ENCODE peak calls at places on chromosomes 11 and 22, in nine cellular contexts. L is spleen, V is MM.1S, E is A549, C is mammary epithelial cell, R is left ventricle myocardium inferior, Z is ovary, W is IMR-90, Q is transverse colon. P is an unnamed sample.

GRCh38 chr11:56905936-56906335 is 82.8 kb upstream of the OR5AK2 start:
- DNase-seq in L (no peak), V (no peak), E (no peak), C (peak), R (no peak), Z (no peak), W (no peak), Q (no peak), P (no peak)

GRCh38 chr11:131246156-131246555 is 124.3 kb upstream of the NTM start:
- DNase-seq in L (no peak), V (no peak), E (no peak), C (no peak), R (no peak), Z (no peak), W (no peak), Q (no peak), P (no peak)

GRCh38 chr11:75524576-75525432 is 937 bp downstream of the GDPD5 start:
- DNase-seq in L (peak), V (no peak), E (peak), C (no peak), R (no peak), Z (no peak), W (peak), Q (peak), P (no peak)

GRCh38 chr11:45948341-45948740 is 25.9 kb downstream of the LARGE2 start:
- DNase-seq in L (no peak), V (no peak), E (no peak), C (no peak), R (no peak), Z (no peak), W (no peak), Q (no peak), P (peak)

GRCh38 chr11:83033972-83034672 is 37.6 kb downstream of the RAB30 start:
- DNase-seq in L (no peak), V (peak), E (no peak), C (peak), R (peak), Z (peak), W (peak), Q (peak), P (peak)

GRCh38 chr11:127674754-127675153 is 674.2 kb upstream of the KIRREL3 start:
- DNase-seq in L (no peak), V (no peak), E (no peak), C (no peak), R (no peak), Z (no peak), W (no peak), Q (no peak), P (no peak)

GRCh38 chr11:106400949-106401545 is 323.6 kb downstream of the AASDHPPT start:
- DNase-seq in L (no peak), V (no peak), E (no peak), C (no peak), R (no peak), Z (no peak), W (peak), Q (no peak), P (no peak)

GRCh38 chr11:72642815-72643511 is 31.3 kb downstream of the PDE2A start:
- DNase-seq in L (peak), V (peak), E (peak), C (no peak), R (peak), Z (peak), W (peak), Q (peak), P (peak)

GRCh38 chr22:50475652-50476002 is 792 bp upstream of the SBF1 start:
- DNase-seq in L (no peak), V (no peak), E (no peak), C (no peak), R (no peak), Z (no peak), W (no peak), Q (no peak), P (no peak)
- H3K4me3 ChIP-seq in L (peak), V (peak), E (peak), C (peak), R (peak), Z (no peak), W (no peak), Q (no peak), P (peak)

GRCh38 chr11:68457898-68458249 is 2.7 kb upstream of the PPP6R3 start:
- DNase-seq in L (peak), V (no peak), E (no peak), C (no peak), R (no peak), Z (no peak), W (no peak), Q (peak), P (no peak)

GRCh38 chr11:68459886-68460740 is 439 bp upstream of the PPP6R3 start:
- DNase-seq in L (peak), V (peak), E (peak), C (peak), R (peak), Z (peak), W (peak), Q (peak), P (peak)

GRCh38 chr11:68454767-68455166 is 5.8 kb upstream of the PPP6R3 start:
- DNase-seq in L (peak), V (no peak), E (no peak), C (no peak), R (no peak), Z (no peak), W (no peak), Q (no peak), P (peak)

GRCh38 chr11:68457214-68457897 is 3.2 kb upstream of the PPP6R3 start:
- DNase-seq in L (no peak), V (no peak), E (no peak), C (no peak), R (no peak), Z (no peak), W (no peak), Q (no peak), P (no peak)

DNA sequence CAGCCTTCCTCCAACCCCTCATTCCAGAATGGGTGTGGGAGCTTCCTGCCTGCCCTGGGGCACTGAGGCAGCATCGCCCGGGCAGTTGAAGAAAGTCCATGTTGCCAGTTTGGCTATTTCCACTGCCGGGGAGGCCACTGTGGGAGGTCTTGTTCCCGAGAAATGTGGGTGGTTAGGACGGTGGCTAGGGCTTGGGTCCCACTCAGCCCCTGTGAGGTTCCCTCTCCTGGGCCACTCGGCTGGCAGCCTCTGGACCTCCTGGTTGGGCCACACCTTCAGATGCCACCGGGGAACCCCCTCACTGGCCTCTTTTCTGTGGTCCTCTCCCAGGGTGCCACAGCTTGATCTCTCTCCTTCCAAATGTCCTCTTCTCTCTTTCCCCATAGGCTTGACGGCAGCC is 5.1 kb upstream of the PPP6R3 start:
- DNase-seq in L (peak), V (no peak), E (no peak), C (no peak), R (no peak), Z (no peak), W (no peak), Q (no peak), P (no peak)
- H3K27ac ChIP-seq in L (no peak), V (no peak), E (no peak), C (no peak), R (no peak), Z (no peak), W (no peak), Q (no peak), P (no peak)

GRCh38 chr11:133153031-133153430 is 379.3 kb downstream of the OPCML start:
- DNase-seq in L (no peak), V (no peak), E (no peak), C (no peak), R (no peak), Z (no peak), W (no peak), Q (no peak), P (peak)

GRCh38 chr11:133160754-133161153 is 371.5 kb downstream of the OPCML start:
- DNase-seq in L (no peak), V (no peak), E (no peak), C (no peak), R (no peak), Z (no peak), W (no peak), Q (no peak), P (no peak)

GRCh38 chr11:133162228-133162627 is 370.1 kb downstream of the OPCML start:
- DNase-seq in L (no peak), V (no peak), E (no peak), C (no peak), R (no peak), Z (no peak), W (no peak), Q (peak), P (no peak)

DNA sequence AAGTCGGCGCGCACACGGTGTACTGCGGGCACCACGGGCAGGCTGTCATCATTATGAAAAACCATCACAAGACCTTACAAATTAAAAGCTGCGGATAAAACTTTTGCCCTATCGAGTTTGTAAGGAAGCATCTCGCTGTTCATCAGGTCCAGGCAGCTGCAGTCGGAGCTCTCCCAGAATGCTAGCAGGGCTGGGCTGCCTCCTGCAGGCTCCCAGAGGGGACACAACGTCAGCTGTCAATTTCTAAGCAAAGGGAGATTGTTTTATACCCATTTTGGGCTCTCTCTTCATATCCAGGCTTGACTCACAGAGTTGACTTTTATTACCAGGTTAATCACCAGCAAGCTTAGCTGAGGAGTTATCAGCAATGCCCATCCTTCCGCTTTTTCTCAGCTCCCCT is 375.1 kb downstream of the OPCML start:
- DNase-seq in L (no peak), V (no peak), E (no peak), C (no peak), R (no peak), Z (no peak), W (no peak), Q (no peak), P (peak)
- TF ChIP-seq CTCF in L (no peak), V (peak), E (no peak), C (no peak), R (peak), Z (no peak), W (no peak), Q (no peak), P (peak)

GRCh38 chr11:78192911-78193341 is 4.2 kb downstream of the USP35 start:
- DNase-seq in L (peak), V (no peak), E (no peak), C (no peak), R (no peak), Z (no peak), W (no peak), Q (no peak), P (no peak)

GRCh38 chr11:78192223-78192719 is 3.6 kb downstream of the USP35 start:
- DNase-seq in L (peak), V (no peak), E (no peak), C (no peak), R (no peak), Z (no peak), W (no peak), Q (no peak), P (no peak)

GRCh38 chr11:78189851-78190250 is 1.1 kb downstream of the USP35 start:
- DNase-seq in L (peak), V (no peak), E (no peak), C (no peak), R (no peak), Z (no peak), W (no peak), Q (no peak), P (no peak)

GRCh38 chr11:78190374-78190773 is 1.7 kb downstream of the USP35 start:
- DNase-seq in L (peak), V (no peak), E (no peak), C (no peak), R (no peak), Z (no peak), W (no peak), Q (no peak), P (no peak)

GRCh38 chr11:78190871-78191538 is 2.3 kb downstream of the USP35 start:
- DNase-seq in L (peak), V (no peak), E (no peak), C (no peak), R (no peak), Z (no peak), W (no peak), Q (no peak), P (no peak)
- H3K4me3 ChIP-seq in L (no peak), V (no peak), E (no peak), C (no peak), R (no peak), Z (no peak), W (no peak), Q (no peak), P (no peak)

DNA sequence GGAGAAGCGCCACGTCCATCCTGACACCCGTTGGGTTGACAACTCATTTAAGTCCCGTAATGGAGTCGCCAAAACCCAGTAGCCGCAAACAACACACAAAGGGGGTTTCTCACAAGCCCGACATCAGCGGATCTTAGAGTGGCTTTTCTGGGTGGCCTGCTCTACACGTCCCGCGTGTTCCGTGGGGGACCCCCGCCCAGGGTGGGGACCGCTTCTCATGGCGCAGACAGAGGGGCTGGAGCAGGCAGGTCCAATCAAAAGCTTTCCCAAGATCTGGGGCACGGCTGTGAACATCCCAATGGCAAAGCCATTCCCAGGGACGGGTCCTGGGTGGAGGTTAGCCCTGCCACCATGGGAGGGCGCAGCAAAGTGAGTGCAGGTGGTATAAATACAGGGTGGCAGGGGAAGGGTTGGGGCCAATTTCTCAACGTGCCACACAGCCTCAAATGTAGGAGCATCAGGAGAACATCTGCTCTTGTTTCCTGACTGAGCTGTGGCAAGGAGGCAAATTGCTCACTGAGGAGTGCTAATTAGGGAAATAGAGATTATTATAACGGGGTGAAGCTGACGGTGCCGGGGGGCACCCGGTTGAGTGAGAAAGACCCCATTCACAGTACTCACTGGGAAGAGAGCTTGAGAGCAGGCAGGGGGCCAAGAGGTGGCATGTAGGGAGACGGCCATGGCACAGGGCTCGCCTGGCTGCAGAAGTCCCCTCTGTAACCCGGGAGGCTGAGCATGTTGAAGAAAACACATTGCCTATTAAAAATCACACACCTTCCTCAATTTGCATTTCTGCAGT is 1447.2 kb downstream of the TBC1D22A start:
- DNase-seq in L (no peak), V (no peak), E (no peak), C (no peak), R (no peak), Z (no peak), W (no peak), Q (no peak), P (no peak)
- H3K27ac ChIP-seq in L (no peak), V (no peak), E (no peak), C (no peak), R (no peak), Z (no peak), W (no peak), Q (no peak), P (no peak)

GRCh38 chr11:37527545-37527944 is 929.5 kb upstream of the RAG2 start:
- DNase-seq in L (no peak), V (no peak), E (no peak), C (no peak), R (no peak), Z (no peak), W (no peak), Q (no peak), P (no peak)

DNA sequence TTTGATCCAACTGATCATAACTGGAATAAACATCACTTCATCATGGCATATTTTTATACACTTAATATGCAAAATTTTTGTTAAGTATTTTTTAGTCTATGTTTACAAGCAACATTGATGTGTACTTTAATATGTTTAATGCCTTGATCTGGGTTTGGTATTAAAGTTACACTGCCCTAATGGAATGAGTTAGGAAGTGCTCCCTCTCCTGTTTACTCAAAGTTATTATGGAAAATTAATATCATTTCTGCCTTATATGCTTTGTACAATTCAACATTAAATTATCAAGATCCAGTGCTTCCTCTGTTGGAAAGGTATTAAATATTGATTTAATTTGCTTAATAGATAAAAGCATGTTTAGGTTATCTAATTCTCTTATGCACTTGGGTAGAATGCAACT is 927.3 kb upstream of the RAG2 start:
- DNase-seq in L (no peak), V (no peak), E (no peak), C (no peak), R (no peak), Z (no peak), W (peak), Q (no peak), P (no peak)
- TF ChIP-seq CTCF in L (no peak), V (peak), E (no peak), C (no peak), R (no peak), Z (no peak), W (peak), Q (no peak), P (no peak)

GRCh38 chr22:50300620-50301257 is 6.7 kb downstream of the PLXNB2 start:
- DNase-seq in L (no peak), V (no peak), E (no peak), C (no peak), R (no peak), Z (no peak), W (no peak), Q (no peak), P (no peak)

GRCh38 chr22:50297510-50298265 is 9.8 kb downstream of the PLXNB2 start:
- DNase-seq in L (no peak), V (no peak), E (no peak), C (no peak), R (no peak), Z (no peak), W (no peak), Q (no peak), P (no peak)

GRCh38 chr22:50298266-50298637 is 9.2 kb downstream of the PLXNB2 start:
- DNase-seq in L (no peak), V (no peak), E (no peak), C (no peak), R (no peak), Z (no peak), W (no peak), Q (no peak), P (no peak)

GRCh38 chr22:50299724-50300619 is 7.5 kb downstream of the PLXNB2 start:
- DNase-seq in L (no peak), V (no peak), E (no peak), C (no peak), R (peak), Z (no peak), W (no peak), Q (peak), P (no peak)

GRCh38 chr22:50298937-50299656 is 8.3 kb downstream of the PLXNB2 start:
- DNase-seq in L (no peak), V (no peak), E (no peak), C (no peak), R (peak), Z (no peak), W (peak), Q (no peak), P (no peak)
- H3K4me3 ChIP-seq in L (peak), V (no peak), E (no peak), C (no peak), R (peak), Z (peak), W (no peak), Q (peak), P (peak)

GRCh38 chr22:42976534-42976933 is 38.4 kb downstream of the PACSIN2 start:
- DNase-seq in L (no peak), V (no peak), E (no peak), C (no peak), R (no peak), Z (no peak), W (no peak), Q (no peak), P (no peak)

GRCh38 chr22:42977574-42977973 is 37.4 kb downstream of the PACSIN2 start:
- DNase-seq in L (no peak), V (no peak), E (no peak), C (no peak), R (no peak), Z (no peak), W (no peak), Q (no peak), P (no peak)

GRCh38 chr22:42979606-42980005 is 35.3 kb downstream of the PACSIN2 start:
- DNase-seq in L (no peak), V (no peak), E (no peak), C (no peak), R (no peak), Z (no peak), W (no peak), Q (no peak), P (no peak)

GRCh38 chr22:42976131-42976530 is 38.8 kb downstream of the PACSIN2 start:
- DNase-seq in L (no peak), V (no peak), E (no peak), C (no peak), R (no peak), Z (no peak), W (no peak), Q (peak), P (no peak)

DNA sequence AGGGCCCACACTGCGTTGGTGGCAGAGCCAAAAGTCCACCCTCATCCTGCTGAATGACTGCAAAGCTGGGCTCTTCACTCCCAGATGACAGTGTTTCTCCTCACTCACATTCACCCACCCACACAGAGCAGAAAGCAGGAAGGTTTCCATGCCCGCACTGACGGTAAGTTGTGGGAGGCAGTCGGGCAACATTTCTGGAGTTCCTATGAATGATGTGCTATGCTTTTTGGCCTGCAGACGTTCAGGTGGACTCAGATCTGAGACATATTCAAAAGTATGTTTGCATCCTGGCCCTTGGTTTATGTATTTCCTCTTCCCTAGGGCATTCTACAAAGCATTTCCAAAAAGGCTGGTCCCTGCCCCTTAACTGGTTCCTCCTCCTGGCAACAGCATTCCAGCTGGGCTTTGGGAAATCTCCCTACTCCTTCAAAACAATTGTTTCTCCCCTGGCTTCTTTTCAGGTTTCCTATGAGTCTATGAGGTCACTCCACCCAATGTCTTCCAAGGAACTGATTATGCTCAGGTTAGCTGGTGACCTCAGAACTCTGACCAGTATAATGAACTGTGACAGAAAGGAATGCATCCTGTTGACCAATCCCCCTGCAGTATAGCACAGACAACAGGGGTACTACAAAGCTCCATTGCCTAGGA is 36.4 kb downstream of the PACSIN2 start:
- DNase-seq in L (no peak), V (no peak), E (no peak), C (peak), R (no peak), Z (no peak), W (peak), Q (no peak), P (no peak)
- H3K27ac ChIP-seq in L (peak), V (no peak), E (no peak), C (peak), R (peak), Z (no peak), W (no peak), Q (peak), P (no peak)

P was measured in dorsolateral prefrontal cortex.